ENCODE peak calls at places on chromosomes 13 and 19, in seven cellular contexts. X is esophagus muscularis mucosa, T is esophagus squamous epithelium, D is H54, A is Peyer's patch, S is ovary, W is tibial nerve. N is an unnamed sample.

GRCh38 chr13:29438772-29439171 is 156.7 kb downstream of the SLC7A1 start:
- DNase-seq in X (no peak), T (no peak), D (no peak), A (no peak), S (peak), W (no peak), N (no peak)

GRCh38 chr13:42990147-42990990 is 1.7 kb downstream of the EPSTI1 start:
- DNase-seq in X (no peak), T (no peak), D (no peak), A (no peak), S (no peak), W (no peak), N (no peak)

GRCh38 chr19:31881988-31882387 is 463.4 kb upstream of the ZNF507 start:
- DNase-seq in X (no peak), T (no peak), D (no peak), A (no peak), S (no peak), W (no peak), N (no peak)

GRCh38 chr19:50505856-50506611 is 5.0 kb downstream of the JOSD2 start:
- DNase-seq in X (no peak), T (no peak), D (no peak), A (no peak), S (no peak), W (no peak), N (no peak)

GRCh38 chr19:22116760-22117159 is 64.5 kb downstream of the ZNF257 start:
- DNase-seq in X (no peak), T (no peak), D (no peak), A (no peak), S (no peak), W (no peak), N (no peak)

GRCh38 chr19:54189020-54189667 is at the start of gene MBOAT7:
- DNase-seq in X (no peak), T (no peak), D (no peak), A (no peak), S (no peak), W (no peak), N (no peak)

GRCh38 chr13:105116966-105117365 is 1418.5 kb downstream of the EFNB2 start:
- DNase-seq in X (no peak), T (no peak), D (no peak), A (no peak), S (no peak), W (no peak), N (no peak)

GRCh38 chr19:29547981-29548380 is 22.2 kb downstream of the VSTM2B start:
- DNase-seq in X (no peak), T (no peak), D (no peak), A (peak), S (no peak), W (no peak), N (peak)

GRCh38 chr19:38676023-38676877 is 28.8 kb downstream of the ACTN4 start:
- DNase-seq in X (no peak), T (no peak), D (no peak), A (no peak), S (peak), W (no peak), N (no peak)

GRCh38 chr19:10769533-10770491 is 51.9 kb downstream of the DNM2 start:
- DNase-seq in X (no peak), T (no peak), D (no peak), A (no peak), S (peak), W (peak), N (no peak)

GRCh38 chr13:34124912-34125311 is 307.0 kb downstream of the RFC3 start:
- DNase-seq in X (no peak), T (no peak), D (no peak), A (no peak), S (no peak), W (no peak), N (no peak)

GRCh38 chr19:37991176-37991835 is 84.3 kb downstream of the SIPA1L3 start:
- DNase-seq in X (no peak), T (no peak), D (no peak), A (no peak), S (no peak), W (no peak), N (no peak)

GRCh38 chr19:55447421-55448174 is 4.5 kb upstream of the SHISA7 start:
- DNase-seq in X (no peak), T (no peak), D (peak), A (no peak), S (no peak), W (no peak), N (no peak)

GRCh38 chr13:67229438-67230242 is 496 bp downstream of the PCDH9 start:
- DNase-seq in X (no peak), T (no peak), D (peak), A (no peak), S (no peak), W (no peak), N (no peak)

GRCh38 chr13:72137782-72138181 is 270.8 kb upstream of the DACH1 start:
- DNase-seq in X (no peak), T (no peak), D (no peak), A (no peak), S (no peak), W (no peak), N (no peak)

GRCh38 chr19:36850646-36851442 is at the start of gene ZNF345:
- DNase-seq in X (peak), T (peak), D (peak), A (peak), S (peak), W (peak), N (peak)
- TF ChIP-seq POLR2A in X (peak), T (peak), D (peak), A (no peak), S (peak), W (no peak), N (no peak)

GRCh38 chr19:34359140-34359953 is 5.6 kb upstream of the GPI start:
- DNase-seq in X (peak), T (peak), D (peak), A (peak), S (peak), W (peak), N (peak)
- TF ChIP-seq POLR2A in X (no peak), T (peak), D (peak), A (peak), S (peak), W (no peak), N (no peak)

DNA sequence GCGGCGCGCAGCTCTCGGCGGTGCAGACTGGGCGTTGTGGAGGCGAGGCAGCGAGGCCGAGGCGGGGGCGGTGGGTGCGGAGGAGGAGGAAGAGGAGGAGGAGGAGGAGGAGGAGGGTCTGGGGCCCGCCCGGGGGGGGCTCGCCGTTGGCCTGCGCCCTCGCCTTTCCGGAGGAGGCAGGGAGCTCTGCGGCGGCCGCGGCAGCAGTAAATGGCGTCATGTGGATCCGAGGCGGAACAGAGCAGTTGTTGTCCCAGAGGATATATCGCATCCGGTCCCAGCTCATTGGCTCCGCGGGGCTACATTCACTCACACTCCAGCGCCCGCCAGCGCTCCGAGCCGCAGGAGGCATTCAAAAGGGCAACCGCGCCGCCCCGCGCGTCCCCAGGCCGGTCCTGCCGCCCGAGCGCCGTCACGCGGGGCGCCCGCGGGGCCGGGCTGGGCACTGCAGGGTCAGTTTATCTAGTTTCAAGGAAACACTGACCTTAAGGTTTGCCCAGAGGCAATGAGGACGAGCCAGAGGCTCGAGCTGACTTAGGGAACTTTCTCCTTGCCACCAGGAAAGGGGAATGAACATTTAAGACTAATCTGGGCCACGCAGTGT is at the start of gene SPRY2:
- DNase-seq in X (peak), T (peak), D (peak), A (peak), S (peak), W (peak), N (peak)
- TF ChIP-seq POLR2A in X (peak), T (peak), D (peak), A (peak), S (peak), W (peak), N (no peak)

GRCh38 chr19:40686882-40687524 is 3.4 kb downstream of the NUMBL start:
- DNase-seq in X (no peak), T (no peak), D (no peak), A (no peak), S (no peak), W (no peak), N (no peak)

GRCh38 chr19:40688987-40689338 is 1.5 kb downstream of the NUMBL start:
- DNase-seq in X (no peak), T (no peak), D (no peak), A (no peak), S (no peak), W (no peak), N (no peak)

GRCh38 chr19:40688294-40688693 is 2.2 kb downstream of the NUMBL start:
- DNase-seq in X (no peak), T (no peak), D (no peak), A (no peak), S (no peak), W (no peak), N (no peak)

GRCh38 chr19:40689339-40690049 is 957 bp downstream of the NUMBL start:
- DNase-seq in X (no peak), T (no peak), D (no peak), A (peak), S (peak), W (no peak), N (no peak)

GRCh38 chr19:40687525-40688016 is 2.9 kb downstream of the NUMBL start:
- DNase-seq in X (peak), T (no peak), D (no peak), A (peak), S (peak), W (peak), N (peak)
- TF ChIP-seq POLR2A in X (no peak), T (no peak), D (no peak), A (no peak), S (no peak), W (no peak), N (no peak)

GRCh38 chr19:52566588-52566987 is 3.5 kb upstream of the ZNF701 start:
- DNase-seq in X (no peak), T (no peak), D (peak), A (no peak), S (no peak), W (no peak), N (no peak)

GRCh38 chr19:52567921-52568320 is 2.2 kb upstream of the ZNF701 start:
- DNase-seq in X (no peak), T (no peak), D (no peak), A (no peak), S (no peak), W (no peak), N (no peak)

GRCh38 chr19:52566121-52566520 is 4.0 kb upstream of the ZNF701 start:
- DNase-seq in X (no peak), T (no peak), D (no peak), A (no peak), S (no peak), W (no peak), N (no peak)

DNA sequence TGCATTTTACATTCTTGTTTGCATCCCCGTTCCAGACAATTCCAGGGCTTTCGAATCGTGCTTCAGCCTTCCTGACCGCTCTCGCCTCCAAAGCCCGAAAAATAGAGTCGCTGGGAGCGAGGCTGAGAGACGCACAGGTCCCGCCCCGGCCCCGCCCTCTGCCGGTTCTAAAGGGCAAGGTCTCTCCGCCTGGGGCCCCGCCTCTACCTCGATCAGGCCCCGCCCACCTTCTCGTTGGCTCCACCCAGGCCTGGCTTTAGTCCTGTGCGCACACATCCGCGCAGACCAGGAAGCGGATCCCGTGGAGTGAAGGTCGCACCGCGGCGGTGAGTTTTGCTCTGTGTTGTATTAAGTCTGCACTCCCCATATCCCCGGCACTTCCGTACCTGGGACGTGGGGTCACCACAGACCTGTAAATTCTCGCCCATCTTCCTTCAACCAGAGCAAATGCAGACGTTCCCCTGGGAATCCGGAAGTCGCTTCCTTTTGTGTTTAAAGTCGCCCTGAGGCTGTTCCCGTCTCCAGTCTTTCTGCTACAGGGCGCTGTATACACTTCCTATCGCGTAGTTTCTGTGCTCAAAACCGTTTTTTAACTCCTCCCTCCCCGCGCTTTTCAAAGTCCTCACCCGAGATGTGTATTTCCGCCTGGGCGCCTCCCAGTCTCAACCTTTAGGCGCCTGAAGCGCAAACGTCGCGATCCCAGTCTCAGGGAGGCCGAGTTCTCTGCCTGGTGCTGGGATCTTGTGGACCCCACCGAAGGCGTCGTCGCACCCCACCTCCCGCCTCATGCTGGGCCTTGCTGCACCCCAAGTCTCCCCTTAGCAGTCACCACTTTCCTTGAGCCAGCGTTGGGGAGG is at the start of gene ZNF701:
- DNase-seq in X (peak), T (peak), D (peak), A (peak), S (peak), W (peak), N (peak)
- TF ChIP-seq POLR2A in X (peak), T (peak), D (peak), A (peak), S (peak), W (peak), N (peak)

DNA sequence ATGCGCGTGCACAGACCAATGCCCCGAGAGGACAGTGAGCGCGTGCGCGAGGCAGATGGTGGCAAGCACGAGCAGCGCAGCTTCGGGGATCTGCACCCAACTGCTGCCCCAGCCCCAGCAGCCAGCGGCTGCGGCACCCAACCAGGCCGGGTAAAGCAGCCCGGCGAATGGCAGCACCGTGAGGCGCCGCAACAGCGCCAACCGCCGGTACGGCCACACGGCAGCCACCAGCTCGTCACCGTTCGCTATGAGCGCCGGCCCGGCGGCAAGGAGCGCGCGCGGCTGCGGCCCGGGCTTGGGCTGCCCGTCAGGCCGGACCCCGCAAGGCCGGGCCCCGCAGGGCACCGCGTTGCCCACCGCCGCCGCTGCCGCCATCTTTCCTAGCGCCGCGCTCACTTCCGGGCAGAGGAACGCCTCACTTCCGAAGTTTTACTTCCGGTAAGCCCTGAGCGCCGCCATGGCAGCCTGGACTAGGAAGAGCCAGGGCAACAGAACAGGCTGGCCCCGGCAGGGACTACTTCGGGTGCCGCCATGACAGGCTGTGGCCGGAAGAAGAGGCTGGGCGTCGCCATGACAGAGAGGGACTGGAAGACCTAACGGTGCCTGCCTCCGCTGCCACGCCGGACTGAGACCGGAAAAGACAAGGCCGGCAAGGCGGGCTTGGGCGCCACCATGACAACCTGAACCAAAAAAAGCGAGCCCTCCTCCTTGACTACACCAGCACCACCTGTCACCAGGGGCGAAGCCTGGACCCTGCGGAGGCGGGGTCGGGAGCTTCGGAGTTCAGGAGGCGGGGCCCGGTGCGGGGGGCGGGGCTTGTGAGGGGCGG is at the start of gene ATP13A1:
- DNase-seq in X (peak), T (peak), D (peak), A (peak), S (peak), W (peak), N (peak)
- TF ChIP-seq POLR2A in X (no peak), T (peak), D (peak), A (peak), S (peak), W (peak), N (no peak)

GRCh38 chr13:23695711-23696512 is 125.7 kb downstream of the TNFRSF19 start:
- DNase-seq in X (no peak), T (peak), D (no peak), A (peak), S (no peak), W (no peak), N (no peak)
- TF ChIP-seq POLR2A in X (no peak), T (no peak), D (no peak), A (no peak), S (no peak), W (no peak), N (no peak)

DNA sequence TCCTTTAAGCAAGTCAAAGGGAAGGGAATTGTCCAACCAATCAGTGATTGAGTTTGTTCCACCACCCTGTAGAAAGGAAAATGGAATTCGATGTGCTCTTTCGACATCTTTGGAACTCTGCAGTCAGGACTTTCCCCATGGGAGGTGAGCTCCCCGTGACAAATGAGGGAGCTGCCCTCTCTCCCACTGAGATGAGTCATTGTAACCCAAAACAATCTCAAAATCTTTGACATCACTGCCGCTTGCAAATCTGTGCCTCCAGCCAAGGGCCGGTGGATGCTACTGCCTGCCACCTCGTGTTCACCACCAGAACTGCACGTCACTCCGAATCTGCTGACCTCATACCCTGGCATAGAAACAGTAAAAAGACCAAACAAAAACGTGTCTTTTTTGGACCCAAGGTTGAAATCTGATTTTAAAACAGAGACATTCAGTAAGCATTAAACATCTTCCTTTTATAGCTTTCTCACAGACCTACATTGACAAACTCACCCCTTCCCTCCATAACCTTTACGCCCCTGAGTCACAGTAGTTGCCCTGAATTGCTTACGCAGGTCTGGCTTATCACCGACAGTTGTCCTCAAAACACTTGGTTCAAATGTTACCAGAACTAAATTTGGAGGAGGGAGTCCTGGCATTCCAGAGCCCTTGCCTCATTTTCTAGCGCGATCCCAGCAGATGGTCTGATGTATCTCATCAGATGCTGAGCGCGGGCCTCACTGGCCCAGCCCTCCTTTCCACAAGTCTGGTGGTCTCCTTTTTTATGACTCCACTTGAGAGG is 105.2 kb downstream of the COL4A2 start:
- DNase-seq in X (peak), T (no peak), D (peak), A (peak), S (peak), W (peak), N (peak)
- TF ChIP-seq POLR2A in X (no peak), T (no peak), D (no peak), A (no peak), S (no peak), W (no peak), N (no peak)